ENCODE peak calls at places on chromosomes 1 and 21, in nine cellular contexts. P, Z, M, V, S, L, T, B and W are unnamed samples.

GRCh38 chr1:211654838-211655787 is 20.3 kb downstream of the NEK2 start:
- DNase-seq in P (peak; percentile 95), Z (no peak), M (peak; percentile 74), V (peak; percentile 81), S (peak; percentile 89), L (peak; percentile 74), T (peak; percentile 88), B (peak; percentile 87), W (peak; percentile 87)

GRCh38 chr1:37073752-37074151 is 39.4 kb upstream of the GRIK3 start:
- DNase-seq in P (no peak), Z (no peak), M (no peak), V (no peak), S (no peak), L (no peak), T (no peak), B (no peak), W (no peak)

GRCh38 chr1:216843426-216843825 is 120.2 kb upstream of the ESRRG start:
- DNase-seq in P (no peak), Z (no peak), M (no peak), V (no peak), S (no peak), L (no peak), T (no peak), B (no peak), W (no peak)

GRCh38 chr1:48019714-48020315 is 22.6 kb upstream of the TRABD2B start:
- DNase-seq in P (peak; percentile 98), Z (no peak), M (no peak), V (no peak), S (no peak), L (no peak), T (no peak), B (peak; percentile 55), W (no peak)

GRCh38 chr1:38444311-38444710 is 397.7 kb upstream of the POU3F1 start:
- DNase-seq in P (peak; percentile 6), Z (peak; percentile 74), M (no peak), V (no peak), S (no peak), L (no peak), T (no peak), B (peak; percentile 26), W (peak; percentile 84)

GRCh38 chr1:170414989-170415733 is 116.8 kb upstream of the GORAB start:
- DNase-seq in P (no peak), Z (no peak), M (no peak), V (no peak), S (no peak), L (no peak), T (no peak), B (no peak), W (no peak)

GRCh38 chr1:211009944-211010343 is 124.0 kb downstream of the KCNH1 start:
- DNase-seq in P (no peak), Z (no peak), M (no peak), V (no peak), S (no peak), L (no peak), T (no peak), B (no peak), W (no peak)

GRCh38 chr1:81690881-81691453 is 109.8 kb upstream of the ADGRL2 start:
- DNase-seq in P (no peak), Z (no peak), M (no peak), V (no peak), S (no peak), L (no peak), T (no peak), B (no peak), W (no peak)

GRCh38 chr1:201061049-201061448 is 37.5 kb upstream of the KIF21B start:
- DNase-seq in P (no peak), Z (no peak), M (no peak), V (no peak), S (no peak), L (no peak), T (no peak), B (no peak), W (no peak)

GRCh38 chr21:43688906-43689305 is 29.5 kb downstream of the RRP1B start:
- DNase-seq in P (no peak), Z (no peak), M (no peak), V (no peak), S (no peak), L (no peak), T (no peak), B (no peak), W (no peak)

GRCh38 chr1:237258871-237259270 is 216.9 kb downstream of the RYR2 start:
- DNase-seq in P (peak; percentile 33), Z (no peak), M (no peak), V (no peak), S (no peak), L (no peak), T (no peak), B (no peak), W (no peak)

GRCh38 chr1:40664791-40665190 is 691 bp downstream of the RIMS3 start:
- DNase-seq in P (no peak), Z (no peak), M (no peak), V (no peak), S (no peak), L (no peak), T (no peak), B (no peak), W (no peak)

GRCh38 chr1:92473781-92474495 is 12.8 kb downstream of the GFI1 start:
- DNase-seq in P (no peak), Z (no peak), M (no peak), V (no peak), S (no peak), L (no peak), T (no peak), B (no peak), W (no peak)

GRCh38 chr1:212914789-212915188 is 35.6 kb upstream of the VASH2 start:
- DNase-seq in P (no peak), Z (no peak), M (no peak), V (no peak), S (no peak), L (no peak), T (no peak), B (no peak), W (no peak)

GRCh38 chr21:33618407-33618806 is 23.1 kb downstream of the CRYZL1 start:
- DNase-seq in P (no peak), Z (no peak), M (no peak), V (no peak), S (no peak), L (no peak), T (no peak), B (no peak), W (no peak)

GRCh38 chr1:11515403-11516300 is 36.7 kb downstream of the DISP3 start:
- DNase-seq in P (no peak), Z (no peak), M (no peak), V (no peak), S (no peak), L (no peak), T (no peak), B (no peak), W (no peak)

GRCh38 chr21:16330340-16331319 is 600.8 kb downstream of the USP25 start:
- DNase-seq in P (peak; percentile 77), Z (peak; percentile 36), M (no peak), V (no peak), S (peak; percentile 72), L (peak; percentile 50), T (peak; percentile 23), B (peak; percentile 75), W (peak; percentile 44)

GRCh38 chr1:230231739-230232075 is 164.7 kb downstream of the GALNT2 start:
- DNase-seq in P (no peak), Z (no peak), M (no peak), V (no peak), S (no peak), L (no peak), T (no peak), B (peak; percentile 59), W (no peak)

GRCh38 chr1:32953495-32953894 is 11.1 kb downstream of the RNF19B start:
- DNase-seq in P (peak; percentile 70), Z (no peak), M (no peak), V (no peak), S (no peak), L (no peak), T (peak; percentile 41), B (peak; percentile 88), W (no peak)